ENCODE peak calls at places on chromosomes 13 and 19, in six cellular contexts. U is transverse colon, Z is psoas muscle, B is fibroblast of the aortic adventitia, T is BJ, R is esophagus squamous epithelium. F is an unnamed sample.
A peak's percentile ranks its signal among the peaks of the same experiment; 100 is the strongest.

GRCh38 chr19:582497-583197 is 7.0 kb upstream of the HCN2 start:
- DNase-seq in T (no peak), U (no peak), B (no peak), R (no peak), Z (no peak), F (no peak)

GRCh38 chr13:74930402-74931165 is 551.4 kb downstream of the TBC1D4 start:
- DNase-seq in Z (no peak), B (peak; percentile 71), R (no peak), U (no peak), T (peak; percentile 24), F (no peak)

GRCh38 chr19:43362745-43363144 is 9.3 kb downstream of the CD177 start:
- DNase-seq in R (no peak), Z (no peak), T (no peak), B (no peak), U (peak; percentile 47), F (no peak)

GRCh38 chr19:10968527-10969081 is 7.8 kb downstream of the SMARCA4 start:
- DNase-seq in U (peak; percentile 39), Z (no peak), T (no peak), B (no peak), R (no peak), F (no peak)

GRCh38 chr13:62309904-62310303 is 894.3 kb upstream of the PCDH20 start:
- DNase-seq in U (no peak), Z (no peak), B (no peak), R (no peak), T (no peak), F (no peak)

GRCh38 chr19:47699360-47699917 is 13.8 kb upstream of the EHD2 start:
- DNase-seq in U (peak; percentile 52), R (no peak), Z (no peak), B (peak; percentile 27), T (no peak), F (no peak)

GRCh38 chr19:18281082-18282020 is at the start of gene JUND:
- DNase-seq in T (peak; percentile 84), Z (peak; percentile 99), R (peak; percentile 85), B (peak; percentile 97), U (peak; percentile 98), F (peak; percentile 99)

GRCh38 chr19:47714339-47714738 is 1.1 kb downstream of the EHD2 start:
- DNase-seq in R (no peak), T (no peak), Z (no peak), B (no peak), U (no peak), F (no peak)

GRCh38 chr13:75153834-75154233 is 328.1 kb downstream of the TBC1D4 start:
- DNase-seq in Z (no peak), B (peak; percentile 43), T (no peak), R (no peak), U (no peak), F (no peak)

GRCh38 chr13:23599083-23599925 is 29.1 kb downstream of the TNFRSF19 start:
- DNase-seq in R (no peak), T (no peak), U (no peak), Z (no peak), B (no peak), F (no peak)

GRCh38 chr19:38298841-38299680 is 5.0 kb upstream of the C19orf33 start:
- DNase-seq in T (no peak), Z (no peak), R (no peak), U (no peak), B (peak; percentile 58), F (no peak)

GRCh38 chr13:60765700-60766411 is 368.8 kb downstream of the TDRD3 start:
- DNase-seq in T (no peak), R (no peak), U (no peak), Z (no peak), B (peak; percentile 55), F (no peak)

GRCh38 chr13:24888291-24888931 is 124.4 kb downstream of the RNF17 start:
- DNase-seq in T (no peak), Z (no peak), R (no peak), B (no peak), U (no peak), F (no peak)

GRCh38 chr13:111436446-111436845 is 116.0 kb downstream of the TEX29 start:
- DNase-seq in B (no peak), U (no peak), T (no peak), R (no peak), Z (no peak), F (no peak)

GRCh38 chr19:35155441-35155840 is 906 bp downstream of the FXYD5 start:
- DNase-seq in T (no peak), R (no peak), U (no peak), B (no peak), Z (no peak), F (no peak)

GRCh38 chr13:59099182-59099950 is 1064.4 kb downstream of the DIAPH3 start:
- DNase-seq in T (no peak), U (no peak), B (no peak), Z (no peak), R (no peak), F (no peak)

GRCh38 chr13:95002968-95003813 is 290.8 kb upstream of the SOX21 start:
- DNase-seq in T (no peak), B (peak; percentile 32), R (no peak), Z (no peak), U (no peak), F (no peak)

GRCh38 chr13:66992183-66992582 is 238.0 kb downstream of the PCDH9 start:
- DNase-seq in R (no peak), U (no peak), Z (no peak), T (no peak), B (peak; percentile 60), F (no peak)

GRCh38 chr13:112187527-112188297 is 120.8 kb downstream of the SOX1 start:
- DNase-seq in U (no peak), Z (no peak), T (no peak), B (no peak), R (no peak), F (no peak)

GRCh38 chr19:1521636-1522035 is 2.2 kb upstream of the PLK5 start:
- DNase-seq in U (no peak), R (no peak), Z (no peak), B (no peak), T (no peak), F (no peak)

GRCh38 chr19:17325881-17326594 is 8.6 kb downstream of the ANO8 start:
- DNase-seq in Z (no peak), T (no peak), U (no peak), R (no peak), B (peak; percentile 75), F (peak; percentile 83)

GRCh38 chr19:18089726-18090125 is 3.0 kb upstream of the IL12RB1 start:
- DNase-seq in B (no peak), U (no peak), R (no peak), T (no peak), Z (no peak), F (no peak)

GRCh38 chr13:26482451-26483197 is 74.9 kb upstream of the WASF3 start:
- DNase-seq in U (peak; percentile 73), Z (no peak), B (peak; percentile 83), R (no peak), T (no peak), F (no peak)

GRCh38 chr13:99506632-99507031 is 5.4 kb downstream of the TM9SF2 start:
- DNase-seq in T (no peak), B (no peak), R (no peak), U (no peak), Z (no peak), F (no peak)

GRCh38 chr13:48954086-48954485 is 21.6 kb upstream of the FNDC3A start:
- DNase-seq in U (no peak), R (no peak), B (peak; percentile 54), Z (no peak), T (no peak), F (no peak)

GRCh38 chr19:54081032-54081431 is at the start of gene TARM1:
- DNase-seq in R (no peak), Z (no peak), B (no peak), T (no peak), U (no peak), F (no peak)

GRCh38 chr13:23672616-23673015 is 102.4 kb downstream of the TNFRSF19 start:
- DNase-seq in U (no peak), Z (no peak), B (no peak), T (no peak), R (no peak), F (no peak)

GRCh38 chr19:47272448-47273312 is 2.0 kb upstream of the INAFM1 start:
- DNase-seq in R (no peak), Z (no peak), B (peak; percentile 34), U (peak; percentile 64), T (no peak), F (peak; percentile 78)

GRCh38 chr13:46598140-46598819 is 45.3 kb downstream of the LRCH1 start:
- DNase-seq in Z (no peak), B (no peak), T (no peak), R (no peak), U (no peak), F (no peak)

GRCh38 chr13:98462946-98463345 is 114.0 kb downstream of the STK24 start:
- DNase-seq in Z (no peak), U (no peak), B (no peak), R (no peak), T (no peak), F (no peak)

GRCh38 chr13:98467263-98467985 is 109.5 kb downstream of the STK24 start:
- DNase-seq in U (no peak), T (no peak), B (no peak), R (no peak), Z (no peak), F (no peak)

GRCh38 chr13:98468929-98469328 is 108.0 kb downstream of the STK24 start:
- DNase-seq in T (no peak), B (no peak), Z (no peak), U (no peak), R (no peak), F (no peak)

GRCh38 chr13:98468352-98468751 is 108.6 kb downstream of the STK24 start:
- DNase-seq in T (no peak), R (no peak), B (no peak), U (no peak), Z (no peak), F (no peak)

GRCh38 chr13:98466634-98467236 is 110.2 kb downstream of the STK24 start:
- DNase-seq in U (peak; percentile 59), T (no peak), R (no peak), B (peak; percentile 45), Z (no peak), F (no peak)
- TF ChIP-seq CTCF in U (peak; percentile 62), T (peak; percentile 76), R (peak; percentile 29), B (peak; percentile 71), Z (peak; percentile 48), F (peak; percentile 53)

DNA sequence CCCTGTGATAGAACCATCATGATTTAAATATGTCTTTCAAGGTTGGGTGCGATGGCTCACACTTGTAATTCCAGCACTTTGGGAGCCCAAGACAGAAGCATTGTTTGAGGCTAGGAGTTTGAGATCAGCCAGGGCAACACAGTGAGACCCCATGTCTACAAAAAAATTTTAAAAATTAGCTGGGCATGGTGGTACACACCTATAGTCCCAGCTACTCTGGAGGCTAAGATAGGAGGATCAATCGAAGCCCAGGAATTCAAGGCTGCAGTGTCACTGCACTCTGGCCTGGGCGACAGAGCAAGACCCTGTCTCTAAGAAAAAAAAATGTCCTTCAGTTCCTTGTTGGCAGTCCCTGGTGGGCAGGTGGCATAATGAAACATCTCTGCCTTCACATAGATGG is 46.0 kb downstream of the FLT1 start:
- DNase-seq in B (no peak), U (no peak), Z (no peak), T (no peak), R (no peak), F (no peak)
- H3K4me3 ChIP-seq in B (no peak overlapping the region), U (no peak overlapping the region), Z (no peak overlapping the region), T (no peak overlapping the region), R (no peak overlapping the region), F (no peak overlapping the region)

GRCh38 chr13:55199132-55199531 is 1941.6 kb upstream of the PRR20A start:
- DNase-seq in R (no peak), Z (no peak), T (no peak), U (no peak), B (no peak), F (no peak)
- TF ChIP-seq CTCF in R (no peak), Z (no peak), T (no peak), U (no peak), B (no peak), F (no peak)

GRCh38 chr19:49340865-49341718 is 5.9 kb downstream of the CD37 start:
- DNase-seq in R (no peak), Z (no peak), T (no peak), U (no peak), B (no peak), F (no peak)
- H3K4me3 ChIP-seq in R (no peak overlapping the region), Z (no peak overlapping the region), T (no peak overlapping the region), U (no peak overlapping the region), B (no peak overlapping the region), F (no peak overlapping the region)